ENCODE peak calls at places on chromosomes 4 and X, in nine cellular contexts. V is prostate gland; P is mesendoderm; C is left ventricle myocardium inferior; K is thoracic aorta; M is CD8-positive, alpha-beta memory T cell; Y is fibroblast of lung; D is tibial artery; O is A673. I is an unnamed sample. For H3K4me1, the result is how much of the 10 kb centered on the place peaks cover.

GRCh38 chrX:15988661-15989603 is 134.3 kb upstream of the AP1S2 start:
- DNase-seq in V (no peak), P (peak), C (no peak), K (no peak), M (no peak), Y (peak), D (no peak), O (peak), I (no peak)

GRCh38 chrX:74325130-74326059 is 21.4 kb downstream of the ZCCHC13 start:
- DNase-seq in V (no peak), P (peak), C (no peak), K (no peak), M (no peak), Y (no peak), D (no peak), O (no peak), I (no peak)

GRCh38 chrX:107979534-107979933 is 2.6 kb downstream of the TEX13B start:
- DNase-seq in V (no peak), P (no peak), C (no peak), K (no peak), M (no peak), Y (no peak), D (no peak), O (no peak), I (no peak)

GRCh38 chrX:139304471-139304870 is 226.1 kb upstream of the F9 start:
- DNase-seq in V (no peak), P (no peak), C (no peak), K (no peak), M (no peak), Y (peak), D (no peak), O (no peak), I (no peak)

GRCh38 chr4:76745264-76745663 is 152.7 kb downstream of the SOWAHB start:
- DNase-seq in V (no peak), P (no peak), C (no peak), K (no peak), M (no peak), Y (peak), D (no peak), O (no peak), I (no peak)

GRCh38 chrX:20309796-20310195 is 43.1 kb upstream of the RPS6KA3 start:
- DNase-seq in V (no peak), P (no peak), C (no peak), K (no peak), M (no peak), Y (peak), D (no peak), O (no peak), I (no peak)

GRCh38 chr4:146029147-146029546 is 90.5 kb upstream of the ZNF827 start:
- DNase-seq in V (no peak), P (no peak), C (no peak), K (no peak), M (no peak), Y (peak), D (no peak), O (no peak), I (no peak)

GRCh38 chrX:119234931-119235555 is 1.0 kb upstream of the PGRMC1 start:
- DNase-seq in V (no peak), P (peak), C (no peak), K (no peak), M (no peak), Y (no peak), D (no peak), O (no peak), I (no peak)

GRCh38 chrX:138294951-138295350 is 416.6 kb downstream of the FGF13 start:
- DNase-seq in V (no peak), P (no peak), C (no peak), K (no peak), M (no peak), Y (no peak), D (no peak), O (no peak), I (peak)

GRCh38 chrX:6468716-6469115 is 66.2 kb downstream of the VCX3A start:
- DNase-seq in V (no peak), P (no peak), C (no peak), K (no peak), M (no peak), Y (no peak), D (no peak), O (no peak), I (no peak)

GRCh38 chrX:52995974-52996304 is 37.6 kb upstream of the FAM156A start:
- DNase-seq in V (no peak), P (no peak), C (no peak), K (no peak), M (no peak), Y (no peak), D (no peak), O (no peak), I (no peak)

GRCh38 chr4:21415728-21416127 is 532.8 kb downstream of the KCNIP4 start:
- DNase-seq in V (no peak), P (no peak), C (no peak), K (no peak), M (no peak), Y (no peak), D (no peak), O (no peak), I (no peak)

GRCh38 chr4:73998040-73999011 is at the start of gene CXCL5:
- DNase-seq in V (no peak), P (peak), C (peak), K (no peak), M (no peak), Y (peak), D (no peak), O (no peak), I (peak)

GRCh38 chr4:4860803-4861591 is 1.5 kb downstream of the MSX1 start:
- DNase-seq in V (no peak), P (peak), C (peak), K (no peak), M (no peak), Y (no peak), D (no peak), O (no peak), I (no peak)

GRCh38 chr4:175540151-175540550 is 271.9 kb downstream of the GPM6A start:
- DNase-seq in V (no peak), P (no peak), C (no peak), K (no peak), M (no peak), Y (no peak), D (no peak), O (no peak), I (no peak)

DNA sequence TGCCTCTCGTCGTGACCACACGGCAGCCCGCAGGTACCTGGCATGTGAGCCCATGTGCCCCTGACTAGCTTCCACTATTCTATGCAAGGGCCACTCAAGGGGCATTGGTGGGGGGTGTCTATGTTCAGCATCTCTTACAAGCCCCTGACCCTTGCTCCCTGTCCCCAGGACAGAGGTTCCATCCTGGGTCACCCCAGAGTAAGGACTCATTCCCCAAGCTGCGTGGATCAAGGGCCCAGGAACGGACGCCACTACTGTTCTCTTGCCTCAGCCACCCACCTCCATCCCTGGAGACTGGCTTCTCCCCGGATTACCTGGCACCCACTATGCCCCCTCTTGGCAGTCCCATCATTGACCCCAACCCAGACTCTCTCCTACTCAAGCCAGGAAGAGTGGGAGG is 49.9 kb upstream of the PJA1 start:
- DNase-seq in V (no peak), P (no peak), C (no peak), K (no peak), M (no peak), Y (no peak), D (no peak), O (no peak), I (no peak)
- H3K4me1 ChIP-seq in V (under half), P (under half), C (under half), K (under half), M (under half), Y (under half), D (under half), O (under half), I (under half)

GRCh38 chrX:136205882-136206281 is 45.3 kb downstream of the MAP7D3 start:
- DNase-seq in V (no peak), P (no peak), C (no peak), K (no peak), M (no peak), Y (no peak), D (no peak), O (no peak), I (no peak)
- H3K27ac ChIP-seq in V (no peak), P (no peak), C (peak), K (peak), M (no peak), Y (no peak), D (peak), O (no peak), I (no peak)

DNA sequence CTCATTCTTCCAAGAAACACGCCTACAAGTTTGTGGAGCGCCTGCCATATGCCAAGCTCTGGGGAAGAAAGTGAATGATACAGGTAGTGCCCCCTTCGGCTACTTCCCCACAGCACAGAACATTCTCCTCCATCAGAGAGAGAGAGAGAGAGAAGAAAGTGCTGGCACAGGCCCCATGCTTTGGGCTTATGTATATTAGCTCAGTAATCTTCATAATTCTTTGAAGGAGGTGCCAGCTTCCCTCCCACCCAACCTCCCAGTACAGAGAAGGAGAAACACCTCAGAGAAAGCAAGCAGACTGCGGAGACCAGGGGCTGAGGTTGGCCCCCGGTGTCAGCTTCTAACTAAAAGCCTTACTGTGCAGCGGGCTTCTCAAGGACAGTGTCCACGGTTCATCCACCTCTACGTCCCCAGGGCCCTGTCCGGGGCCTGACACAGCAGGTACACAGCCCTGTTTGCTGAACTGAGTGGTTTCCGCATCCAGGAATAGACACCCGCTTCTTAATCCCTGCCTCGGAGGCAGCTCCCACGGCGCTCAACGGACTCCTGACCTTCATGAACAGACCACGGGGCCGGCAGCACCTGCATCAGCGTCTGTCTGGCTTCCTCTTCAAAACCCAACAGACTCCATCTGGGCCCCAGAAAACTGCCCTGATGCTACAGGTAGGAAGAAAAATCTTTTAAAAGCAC is 50.2 kb downstream of the JAKMIP1 start:
- DNase-seq in V (no peak), P (no peak), C (no peak), K (no peak), M (no peak), Y (no peak), D (no peak), O (no peak), I (no peak)
- H3K4me1 ChIP-seq in V (under half), P (under half), C (under half), K (under half), M (under half), Y (under half), D (under half), O (under half), I (under half)

GRCh38 chr4:1726146-1726934 is 5.0 kb downstream of the TACC3 start:
- DNase-seq in V (peak), P (peak), C (peak), K (peak), M (peak), Y (peak), D (peak), O (peak), I (peak)
- H3K27ac ChIP-seq in V (no peak), P (no peak), C (peak), K (no peak), M (no peak), Y (no peak), D (no peak), O (peak), I (peak)

GRCh38 chr4:2800691-2801596 is 8.1 kb downstream of the SH3BP2 start:
- DNase-seq in V (no peak), P (peak), C (peak), K (no peak), M (peak), Y (peak), D (peak), O (no peak), I (peak)
- H3K4me1 ChIP-seq in V (under half), P (under half), C (half or more), K (under half), M (under half), Y (under half), D (half or more), O (under half), I (half or more)

DNA sequence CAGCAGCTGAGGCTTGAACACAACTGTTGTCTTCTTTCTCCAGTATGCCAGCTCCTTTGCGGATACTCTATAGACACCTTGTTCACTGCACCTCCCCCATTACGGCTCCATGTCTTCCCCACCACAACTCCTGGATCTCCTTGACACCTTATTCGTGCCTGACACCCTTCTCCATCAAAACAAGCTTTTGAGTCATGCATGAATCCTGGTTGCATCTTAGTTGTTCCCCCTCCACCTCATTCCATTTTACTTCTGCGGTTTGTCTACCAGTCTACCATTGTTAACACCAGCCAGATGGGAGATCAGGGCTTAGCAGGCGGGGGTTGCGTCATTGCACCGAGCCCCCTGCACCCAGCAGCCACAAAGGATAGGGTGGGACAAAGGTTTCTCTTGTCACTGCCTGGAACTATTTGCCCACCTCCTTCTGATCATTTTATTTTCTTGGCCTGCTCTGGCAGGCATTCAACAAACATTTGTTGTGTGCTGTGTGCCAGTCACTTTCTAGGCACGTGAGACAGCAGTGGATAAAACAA is 2.0 kb upstream of the CDK16 start:
- DNase-seq in V (no peak), P (no peak), C (no peak), K (no peak), M (no peak), Y (peak), D (peak), O (no peak), I (no peak)
- H3K27ac ChIP-seq in V (peak), P (no peak), C (peak), K (peak), M (no peak), Y (peak), D (peak), O (peak), I (peak)

GRCh38 chrX:38600089-38600755 is 38.9 kb downstream of the TSPAN7 start:
- DNase-seq in V (no peak), P (no peak), C (no peak), K (no peak), M (no peak), Y (no peak), D (no peak), O (no peak), I (no peak)
- H3K4me1 ChIP-seq in V (under half), P (under half), C (under half), K (under half), M (under half), Y (under half), D (under half), O (under half), I (under half)

DNA sequence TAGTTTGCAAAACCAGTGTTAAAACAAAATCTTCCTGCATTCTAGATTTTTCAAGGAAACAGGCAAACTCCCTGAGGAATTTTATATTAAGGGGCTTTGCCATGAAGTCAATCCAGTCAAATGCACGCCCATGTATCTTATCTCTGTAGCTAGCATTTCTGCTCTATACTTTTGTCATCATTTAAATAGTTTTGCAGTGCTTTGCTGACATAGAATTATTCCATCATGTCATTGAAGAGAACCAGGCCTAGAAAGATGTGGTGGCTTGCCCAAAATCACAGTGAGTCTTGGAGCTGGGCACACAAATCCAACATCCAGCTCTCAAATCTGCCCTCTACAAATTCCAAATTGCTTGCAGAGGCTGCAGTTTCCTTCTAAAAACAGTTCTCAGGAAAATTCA is 66.7 kb upstream of the LNX1 start:
- DNase-seq in V (no peak), P (no peak), C (no peak), K (no peak), M (no peak), Y (no peak), D (no peak), O (no peak), I (no peak)
- H3K27ac ChIP-seq in V (no peak), P (no peak), C (no peak), K (no peak), M (no peak), Y (no peak), D (no peak), O (no peak), I (no peak)

GRCh38 chr4:82780398-82781231 is 18.0 kb downstream of the SCD5 start:
- DNase-seq in V (peak), P (no peak), C (peak), K (no peak), M (no peak), Y (peak), D (peak), O (peak), I (peak)

GRCh38 chr4:82779032-82779431 is 19.6 kb downstream of the SCD5 start:
- DNase-seq in V (no peak), P (no peak), C (no peak), K (no peak), M (no peak), Y (peak), D (no peak), O (no peak), I (no peak)

GRCh38 chr4:82775243-82775642 is 23.4 kb downstream of the SCD5 start:
- DNase-seq in V (no peak), P (no peak), C (no peak), K (no peak), M (no peak), Y (no peak), D (no peak), O (no peak), I (no peak)

GRCh38 chr4:82776925-82777542 is 21.6 kb downstream of the SCD5 start:
- DNase-seq in V (no peak), P (no peak), C (no peak), K (no peak), M (no peak), Y (peak), D (no peak), O (no peak), I (no peak)

DNA sequence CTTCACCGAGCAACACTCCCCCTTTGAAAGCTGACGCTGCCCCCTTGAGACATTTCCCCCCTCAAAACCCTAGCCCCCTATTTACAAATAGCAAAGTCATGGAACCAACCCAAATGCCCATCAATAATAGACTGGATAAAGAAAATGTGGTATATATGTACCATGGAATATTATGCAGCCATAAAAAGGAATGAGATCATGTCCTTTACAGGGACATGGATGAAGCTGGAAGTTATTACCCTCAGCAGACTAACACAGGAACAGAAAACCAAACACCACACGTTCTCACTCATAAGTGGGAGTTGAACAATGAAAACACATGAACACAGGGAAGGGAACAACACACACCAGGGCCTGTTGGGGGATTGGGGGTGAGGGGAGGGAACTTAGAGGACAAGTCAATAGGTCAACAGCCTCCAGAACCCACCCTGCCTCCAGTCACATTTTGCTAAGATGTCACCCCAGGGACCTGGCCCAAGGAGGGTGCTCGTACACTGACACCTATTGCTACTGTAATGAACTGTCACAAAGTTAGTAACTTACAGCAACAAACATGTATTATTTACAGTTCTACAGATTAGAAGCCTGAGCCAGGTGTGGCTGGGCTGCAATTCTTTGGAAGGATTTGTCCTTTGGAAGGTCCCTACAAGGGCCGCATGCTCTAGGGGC is 20.6 kb downstream of the SCD5 start:
- DNase-seq in V (no peak), P (no peak), C (no peak), K (no peak), M (no peak), Y (no peak), D (no peak), O (no peak), I (no peak)
- H3K4me1 ChIP-seq in V (under half), P (under half), C (under half), K (under half), M (under half), Y (under half), D (under half), O (under half), I (under half)

I was measured in left lung.